ENCODE peak calls at places on chromosomes 12 and 14, in four cellular contexts. N is A549, H is SK-N-SH, V is GM12878. W is an unnamed sample.

GRCh38 chr12:47219243-47219642 is 139.5 kb upstream of the AMIGO2 start:
- DNase-seq in N (peak), V (no peak), H (no peak), W (no peak)

GRCh38 chr14:54577977-54578376 is 11.0 kb downstream of the SAMD4A start:
- DNase-seq in N (peak), H (no peak), V (no peak), W (peak)

GRCh38 chr14:96095581-96096476 is 56.7 kb downstream of the C14orf132 start:
- DNase-seq in H (peak), N (peak), V (no peak), W (peak)

GRCh38 chr14:34099630-34100029 is 148.8 kb upstream of the EGLN3 start:
- DNase-seq in H (no peak), N (no peak), V (no peak), W (no peak)

GRCh38 chr14:66359500-66359899 is 126.7 kb upstream of the CCDC196 start:
- DNase-seq in N (peak), V (peak), H (peak), W (peak)

GRCh38 chr14:96212896-96213295 is 8.3 kb downstream of the BDKRB2 start:
- DNase-seq in V (no peak), H (no peak), N (no peak), W (no peak)

GRCh38 chr12:124611559-124612391 is 44.4 kb upstream of the NCOR2 start:
- DNase-seq in N (no peak), H (no peak), V (no peak), W (no peak)

GRCh38 chr12:116959845-116960514 is 49.2 kb downstream of the FBXW8 start:
- DNase-seq in V (peak), H (peak), N (no peak), W (no peak)

GRCh38 chr12:106415134-106415533 is 57.6 kb downstream of the POLR3B start:
- DNase-seq in V (no peak), N (no peak), H (no peak), W (no peak)

GRCh38 chr12:24177889-24178288 is 228.4 kb upstream of the SOX5 start:
- DNase-seq in H (no peak), N (no peak), V (peak), W (no peak)

GRCh38 chr14:90758959-90759358 is 57.3 kb downstream of the TTC7B start:
- DNase-seq in H (no peak), V (no peak), N (no peak), W (no peak)

GRCh38 chr14:75711134-75711795 is 50.2 kb downstream of the TTLL5 start:
- DNase-seq in H (peak), V (no peak), N (peak), W (peak)

GRCh38 chr14:32230695-32231280 is 27.7 kb upstream of the RNU6-8 start:
- DNase-seq in H (no peak), N (peak), V (no peak), W (no peak)

GRCh38 chr12:99154264-99154982 is 493.1 kb upstream of the GARIN6 start:
- DNase-seq in V (no peak), N (no peak), H (no peak), W (no peak)

GRCh38 chr12:56029666-56030293 is 8.9 kb downstream of the IKZF4 start:
- DNase-seq in V (no peak), N (peak), H (peak), W (peak)

GRCh38 chr14:97408937-97409860 is 612.0 kb downstream of the VRK1 start:
- DNase-seq in N (no peak), V (peak), H (no peak), W (no peak)

GRCh38 chr14:97264516-97265230 is 467.5 kb downstream of the VRK1 start:
- DNase-seq in N (no peak), V (no peak), H (no peak), W (no peak)

GRCh38 chr12:116934908-116935698 is 24.4 kb downstream of the FBXW8 start:
- DNase-seq in V (no peak), H (no peak), N (no peak), W (no peak)

GRCh38 chr12:105980533-105980932 is 158.2 kb downstream of the NUAK1 start:
- DNase-seq in H (no peak), V (no peak), N (no peak), W (no peak)

GRCh38 chr14:65229431-65230286 is 127.3 kb upstream of the MAX start:
- DNase-seq in N (no peak), H (peak), V (no peak), W (peak)

GRCh38 chr14:50520947-50521815 is 11.2 kb downstream of the MAP4K5 start:
- DNase-seq in V (peak), H (no peak), N (peak), W (no peak)

GRCh38 chr12:89156862-89157262 is 195.4 kb downstream of the DUSP6 start:
- DNase-seq in V (no peak), N (no peak), H (no peak), W (no peak)

GRCh38 chr14:102659797-102660196 is 67.3 kb downstream of the RCOR1 start:
- DNase-seq in N (no peak), H (no peak), V (no peak), W (no peak)

GRCh38 chr14:96173646-96174475 is 30.8 kb upstream of the BDKRB2 start:
- DNase-seq in V (no peak), N (no peak), H (no peak), W (no peak)

GRCh38 chr12:110785240-110785639 is 42.5 kb upstream of the PPP1CC start:
- DNase-seq in V (no peak), N (no peak), H (no peak), W (no peak)

GRCh38 chr12:26121841-26122680 is 2.8 kb downstream of the BHLHE41 start:
- DNase-seq in H (peak), N (no peak), V (no peak), W (no peak)

GRCh38 chr14:54040851-54041250 is 84.2 kb upstream of the BMP4 start:
- DNase-seq in V (no peak), H (no peak), N (no peak), W (no peak)

GRCh38 chr12:122421263-122421814 is 1.1 kb downstream of the CLIP1 start:
- DNase-seq in H (peak), N (peak), V (no peak), W (peak)

GRCh38 chr14:61466249-61466904 is 145.0 kb downstream of the PRKCH start:
- DNase-seq in H (no peak), V (no peak), N (peak), W (peak)

GRCh38 chr12:89276860-89277259 is 75.4 kb downstream of the DUSP6 start:
- DNase-seq in N (no peak), V (no peak), H (no peak), W (no peak)

GRCh38 chr14:61174395-61175386 is 106.4 kb downstream of the TMEM30B start:
- DNase-seq in N (no peak), V (no peak), H (no peak), W (no peak)

GRCh38 chr14:97266653-97267052 is 469.5 kb downstream of the VRK1 start:
- DNase-seq in V (no peak), N (peak), H (no peak), W (peak)

GRCh38 chr14:62002636-62003035 is 240.4 kb downstream of the SNAPC1 start:
- DNase-seq in V (no peak), N (no peak), H (no peak), W (no peak)

GRCh38 chr12:40204337-40204736 is 20.5 kb upstream of the LRRK2 start:
- DNase-seq in H (no peak), N (no peak), V (no peak), W (no peak)

GRCh38 chr14:20195911-20196310 is 5.2 kb downstream of the OR11G2 start:
- DNase-seq in V (no peak), H (no peak), N (no peak), W (no peak)

GRCh38 chr12:83817730-83818129 is 1094.9 kb downstream of the SLC6A15 start:
- DNase-seq in H (no peak), N (no peak), V (no peak), W (no peak)

GRCh38 chr14:52551696-52552062 is 626 bp downstream of the TXNDC16 start:
- DNase-seq in N (no peak), H (peak), V (no peak), W (peak)

GRCh38 chr12:92070054-92070863 is 75.4 kb downstream of the BTG1 start:
- DNase-seq in N (peak), V (no peak), H (no peak), W (peak)

GRCh38 chr12:42128327-42128726 is 16.3 kb downstream of the GXYLT1 start:
- DNase-seq in V (no peak), N (no peak), H (no peak), W (no peak)

GRCh38 chr12:42128888-42129287 is 15.8 kb downstream of the GXYLT1 start:
- DNase-seq in N (no peak), V (no peak), H (no peak), W (no peak)

GRCh38 chr12:42129595-42130204 is 15.0 kb downstream of the GXYLT1 start:
- DNase-seq in N (peak), V (no peak), H (peak), W (peak)

GRCh38 chr12:42126963-42127362 is 17.7 kb downstream of the GXYLT1 start:
- DNase-seq in V (no peak), N (no peak), H (no peak), W (no peak)

GRCh38 chr12:42130670-42131402 is 13.8 kb downstream of the GXYLT1 start:
- DNase-seq in V (no peak), H (no peak), N (no peak), W (no peak)
- TF ChIP-seq USF2 in V (no peak), H (no peak), N (no peak), W (no peak)

DNA sequence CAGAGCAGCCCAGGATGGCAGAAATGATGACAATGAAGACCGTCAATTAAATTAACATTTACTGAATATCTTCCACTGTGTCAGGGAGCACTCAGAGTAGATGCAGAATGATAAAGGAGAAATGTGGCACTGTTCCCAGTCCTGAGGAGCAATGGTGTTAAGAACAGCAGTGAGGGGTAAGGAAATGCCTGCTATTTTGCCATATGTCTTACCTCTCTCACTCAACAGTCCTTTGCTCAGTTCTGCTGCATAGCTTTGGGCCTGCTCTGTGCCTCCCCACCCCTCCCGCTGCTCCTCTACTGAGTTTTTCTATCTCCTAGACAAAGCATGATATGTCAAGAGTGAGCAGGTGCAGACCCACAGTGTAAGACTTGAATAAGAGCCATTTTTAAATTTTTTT is 318.8 kb downstream of the NAV3 start:
- DNase-seq in H (peak), V (no peak), N (no peak), W (no peak)
- TF ChIP-seq PBX3 in H (peak), V (no peak), N (no peak), W (no peak)

GRCh38 chr14:100173353-100173752 is 13.9 kb upstream of the DEGS2 start:
- DNase-seq in V (no peak), H (no peak), N (no peak), W (no peak)
- TF ChIP-seq USF2 in V (no peak), H (no peak), N (no peak), W (no peak)

DNA sequence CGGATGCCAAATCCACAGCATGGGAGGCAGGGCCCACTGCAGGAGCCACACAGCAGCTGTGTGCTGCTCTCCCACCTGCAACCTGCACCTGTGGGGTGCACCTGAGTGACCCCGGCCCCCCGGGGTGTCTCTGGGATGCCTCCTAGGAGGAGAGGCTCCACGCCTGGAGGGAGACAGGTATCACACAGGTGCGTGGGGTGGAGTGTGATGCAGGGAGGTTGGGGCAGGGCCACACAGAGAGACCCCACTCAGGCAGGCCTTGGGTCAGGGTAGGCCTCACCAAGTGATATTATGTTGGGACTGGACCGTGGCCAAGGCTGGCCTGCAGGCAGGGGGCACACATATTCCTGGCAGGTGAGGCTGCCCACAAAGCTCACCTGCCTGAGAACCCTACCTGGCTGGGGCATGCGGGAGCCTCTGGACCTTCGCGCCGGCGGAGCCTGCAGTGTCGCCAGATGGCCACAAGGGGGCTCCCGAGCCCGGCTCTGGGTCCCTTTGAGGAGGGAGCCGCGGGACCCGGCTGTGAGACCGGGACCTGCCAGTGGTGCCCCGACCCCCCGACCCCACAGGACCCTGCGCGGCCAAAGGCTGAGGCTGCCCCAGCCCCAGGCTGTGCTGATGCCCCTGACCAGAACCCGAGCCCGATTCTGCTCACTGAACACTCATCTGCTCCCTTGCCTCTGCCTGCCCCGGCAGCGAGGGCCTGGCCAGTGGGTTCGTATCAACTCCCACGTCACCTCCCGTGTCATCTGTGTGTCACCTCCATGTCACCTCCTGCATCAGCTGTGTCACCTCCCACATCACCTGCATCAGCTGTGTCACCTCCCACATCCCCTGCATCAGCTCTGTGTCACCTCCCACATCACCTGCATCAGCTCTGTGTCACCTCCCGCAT is 11.4 kb downstream of the TMEM121 start:
- DNase-seq in N (peak), H (peak), V (no peak), W (no peak)
- TF ChIP-seq PBX3 in N (no peak), H (no peak), V (no peak), W (no peak)

GRCh38 chr14:100748944-100749343 is 22.3 kb downstream of the DLK1 start:
- DNase-seq in V (no peak), H (no peak), N (no peak), W (no peak)

GRCh38 chr14:100748403-100748802 is 21.7 kb downstream of the DLK1 start:
- DNase-seq in V (no peak), H (no peak), N (no peak), W (no peak)

GRCh38 chr14:100746326-100746725 is 19.6 kb downstream of the DLK1 start:
- DNase-seq in N (no peak), V (no peak), H (no peak), W (no peak)

GRCh38 chr14:100747736-100748135 is 21.0 kb downstream of the DLK1 start:
- DNase-seq in V (no peak), N (no peak), H (no peak), W (no peak)

GRCh38 chr14:100747021-100747586 is 20.4 kb downstream of the DLK1 start:
- DNase-seq in H (no peak), V (no peak), N (peak), W (peak)
- TF ChIP-seq USF2 in H (no peak), V (no peak), N (no peak), W (no peak)

GRCh38 chr14:81105378-81105777 is 115.4 kb downstream of the GTF2A1 start:
- DNase-seq in N (no peak), V (no peak), H (no peak), W (no peak)
- TF ChIP-seq PBX3 in N (no peak), V (no peak), H (no peak), W (no peak)

W was measured in HepG2.